ENCODE peak calls at places on chromosomes 7 and 10, in eight cellular contexts. P is right lobe of liver, V is choroid plexus epithelial cell, E is fibroblast of pulmonary artery, X is progenitor cell of endocrine pancreas, N is neural crest cell, T is heart right ventricle, Z is endothelial cell. W is an unnamed sample.
A peak's percentile ranks its signal among the peaks of the same experiment; 100 is the strongest.

GRCh38 chr10:46228076-46229071 is 58.4 kb upstream of the ANTXRL start:
- DNase-seq in N (peak; percentile 68), P (peak; percentile 75), E (peak; percentile 75), V (peak; percentile 87), Z (peak; percentile 70), T (peak; percentile 57), X (peak; percentile 58), W (peak; percentile 53)

GRCh38 chr7:34281260-34281659 is 375.9 kb downstream of the BMPER start:
- DNase-seq in P (no peak), V (peak; percentile 38), X (no peak), E (no peak), Z (no peak), T (no peak), N (no peak), W (no peak)

GRCh38 chr10:96283351-96283750 is 12.0 kb upstream of the BLNK start:
- DNase-seq in P (no peak), Z (no peak), T (no peak), N (no peak), X (no peak), V (no peak), E (no peak), W (no peak)

GRCh38 chr10:80461208-80462183 is 7.4 kb downstream of the TSPAN14 start:
- DNase-seq in X (no peak), E (peak; percentile 64), P (no peak), T (no peak), Z (no peak), N (no peak), V (peak; percentile 41), W (no peak)

GRCh38 chr10:34651796-34652195 is 163.3 kb downstream of the PARD3 start:
- DNase-seq in V (peak; percentile 17), N (no peak), P (no peak), E (peak; percentile 45), Z (no peak), X (no peak), T (no peak), W (no peak)

GRCh38 chr7:134334408-134334807 is 17.7 kb upstream of the SLC35B4 start:
- DNase-seq in N (no peak), Z (no peak), T (no peak), V (no peak), E (no peak), P (no peak), X (no peak), W (no peak)

GRCh38 chr10:6625428-6625827 is 45.4 kb upstream of the PRKCQ start:
- DNase-seq in N (no peak), T (no peak), E (no peak), X (no peak), V (no peak), P (no peak), Z (no peak), W (no peak)

GRCh38 chr10:43946445-43946844 is 297.8 kb upstream of the ZNF32 start:
- DNase-seq in Z (peak; percentile 1), P (no peak), E (no peak), N (no peak), V (no peak), T (no peak), X (no peak), W (no peak)

GRCh38 chr10:130726996-130727725 is 584.4 kb downstream of the TCERG1L start:
- DNase-seq in P (no peak), V (no peak), N (no peak), Z (no peak), E (no peak), T (no peak), X (no peak), W (no peak)

GRCh38 chr10:58237014-58237830 is 30.5 kb downstream of the IPMK start:
- DNase-seq in T (no peak), E (peak; percentile 96), V (peak; percentile 96), N (no peak), Z (no peak), P (no peak), X (no peak), W (no peak)

GRCh38 chr10:122295423-122295947 is 24.4 kb downstream of the BTBD16 start:
- DNase-seq in E (no peak), P (no peak), Z (no peak), X (no peak), T (no peak), V (no peak), N (no peak), W (no peak)

GRCh38 chr7:152479595-152479994 is 43.8 kb upstream of the KMT2C start:
- DNase-seq in V (no peak), N (no peak), Z (no peak), E (no peak), P (no peak), T (no peak), X (no peak), W (no peak)

GRCh38 chr10:133140417-133141143 is 19.4 kb upstream of the KNDC1 start:
- DNase-seq in T (no peak), X (no peak), Z (no peak), P (no peak), N (no peak), V (no peak), E (no peak), W (no peak)

GRCh38 chr7:77697535-77697831 is 1.2 kb downstream of the RSBN1L start:
- DNase-seq in T (no peak), E (peak; percentile 62), P (peak; percentile 54), V (no peak), Z (no peak), X (no peak), N (no peak), W (peak; percentile 25)

GRCh38 chr7:77696057-77696642 is at the start of gene RSBN1L:
- DNase-seq in T (peak; percentile 98), V (peak; percentile 98), E (peak; percentile 98), N (peak; percentile 96), P (peak; percentile 99), Z (peak; percentile 99), X (peak; percentile 98), W (peak; percentile 41)

GRCh38 chr7:77699056-77699455 is 2.8 kb downstream of the RSBN1L start:
- DNase-seq in Z (no peak), N (no peak), X (no peak), P (no peak), E (no peak), T (no peak), V (peak; percentile 8), W (no peak)

GRCh38 chr7:77698042-77698625 is 1.9 kb downstream of the RSBN1L start:
- DNase-seq in Z (no peak), T (no peak), N (no peak), E (no peak), V (peak; percentile 14), P (no peak), X (no peak), W (no peak)

GRCh38 chr7:77696643-77697534 is 630 bp downstream of the RSBN1L start:
- DNase-seq in N (peak; percentile 50), E (peak; percentile 42), X (peak; percentile 42), T (peak; percentile 58), P (peak; percentile 59), Z (peak; percentile 58), V (peak; percentile 54), W (no peak)
- TF ChIP-seq CTCF in N (no peak), E (no peak), X (no peak), T (no peak), P (peak; percentile 6), Z (no peak), V (no peak), W (no peak)

DNA sequence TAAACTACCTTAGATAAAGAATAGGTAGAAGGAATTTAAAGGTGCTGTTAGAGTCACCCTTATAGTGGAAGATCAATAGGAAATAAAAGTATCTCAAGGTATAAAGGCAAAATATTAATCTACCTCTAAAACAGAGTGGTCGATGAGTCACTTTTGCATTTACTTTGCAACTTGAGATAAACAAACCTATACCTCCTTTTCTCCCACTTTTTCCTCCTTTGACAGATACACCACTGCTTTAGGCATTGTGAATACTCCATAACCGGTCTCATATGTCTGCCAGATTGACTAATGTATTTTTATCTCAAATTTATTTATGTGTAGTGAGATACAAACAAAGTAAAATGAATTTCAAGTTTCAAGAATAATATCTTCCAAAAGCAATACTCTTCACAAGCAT is 193.5 kb downstream of the SKAP2 start:
- DNase-seq in N (no peak), T (no peak), P (no peak), X (no peak), E (no peak), Z (no peak), V (no peak), W (no peak)
- TF ChIP-seq CTCF in N (no peak), T (no peak), P (no peak), X (no peak), E (no peak), Z (no peak), V (no peak), W (no peak)

DNA sequence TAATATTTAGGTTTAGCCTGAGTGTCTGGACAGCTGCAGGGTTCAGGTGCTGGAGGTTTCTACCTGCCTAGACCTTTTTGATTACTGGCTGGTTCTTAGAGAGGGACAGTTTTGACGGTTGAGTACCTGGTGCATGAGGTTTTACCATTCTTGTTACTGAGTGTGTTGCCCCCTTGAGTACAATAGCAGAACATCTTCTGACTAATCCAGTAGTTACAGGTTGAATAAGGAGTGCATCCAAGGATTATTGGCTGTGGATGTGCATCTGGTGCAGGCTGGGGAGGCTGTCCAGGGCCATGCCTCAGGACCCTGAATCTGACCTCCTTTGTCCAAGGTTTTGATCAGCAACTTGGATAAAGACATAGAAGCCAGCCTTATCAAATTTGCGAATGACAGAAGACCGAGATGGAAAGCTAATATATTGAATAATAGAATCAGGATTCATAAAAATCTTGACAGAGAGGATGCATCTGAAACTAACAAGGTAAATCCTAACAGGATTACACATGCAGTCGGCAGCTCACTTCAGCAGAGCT is 23.1 kb downstream of the PLPP4 start:
- DNase-seq in Z (no peak), T (no peak), E (no peak), V (peak; percentile 53), X (no peak), P (no peak), N (no peak), W (no peak)
- TF ChIP-seq CTCF in Z (no peak), T (no peak), E (peak; percentile 11), V (peak; percentile 56), X (no peak), P (no peak), N (peak; percentile 20), W (peak; percentile 19)

GRCh38 chr7:98968621-98969020 is 90.3 kb downstream of the TRRAP start:
- DNase-seq in Z (no peak), X (no peak), E (no peak), T (no peak), V (no peak), N (no peak), P (peak; percentile 59), W (no peak)

GRCh38 chr7:98958968-98959367 is 80.6 kb downstream of the TRRAP start:
- DNase-seq in N (no peak), X (no peak), T (no peak), V (no peak), E (no peak), Z (no peak), P (no peak), W (no peak)

GRCh38 chr7:98957766-98958165 is 79.4 kb downstream of the TRRAP start:
- DNase-seq in X (no peak), T (no peak), E (no peak), N (no peak), Z (no peak), P (no peak), V (no peak), W (no peak)

GRCh38 chr7:98964596-98964995 is 86.3 kb downstream of the TRRAP start:
- DNase-seq in X (no peak), N (no peak), V (no peak), P (no peak), Z (no peak), T (no peak), E (no peak), W (no peak)

DNA sequence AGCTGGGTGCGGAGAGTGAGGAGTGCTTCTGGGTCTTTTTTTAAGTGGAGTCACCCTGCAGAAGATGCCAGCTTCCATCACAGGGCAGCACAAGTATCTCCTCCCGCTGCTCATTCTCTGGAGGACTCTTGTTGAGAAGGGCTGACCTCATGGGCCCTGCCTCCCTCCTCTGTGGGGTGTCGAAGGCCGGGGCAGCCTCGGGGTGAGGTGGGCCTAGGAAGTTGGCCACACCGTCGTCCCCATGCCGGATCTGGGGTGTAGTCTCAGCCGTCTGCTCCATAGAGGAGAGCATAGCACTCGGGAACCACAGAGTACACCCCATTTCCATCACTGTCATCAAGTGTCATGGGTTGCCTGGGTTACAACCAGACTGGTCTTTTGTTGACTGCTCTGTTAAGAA is 85.0 kb downstream of the TRRAP start:
- DNase-seq in N (no peak), V (no peak), X (no peak), P (no peak), T (no peak), E (no peak), Z (no peak), W (no peak)
- TF ChIP-seq CTCF in N (no peak), V (no peak), X (no peak), P (no peak), T (no peak), E (no peak), Z (no peak), W (no peak)

W was measured in D721Med.